ENCODE peak calls at places on chromosomes 5 and 9, in four cellular contexts. One of them, this sample, is unnamed.

GRCh38 chr5:35247645-35248034 is 17.4 kb upstream of the PRLR start:
- DNase-seq in neural progenitor cell: no peak
- DNase-seq in astrocyte: peak; percentile 31
- DNase-seq in HepG2: no peak
- DNase-seq in this sample: no peak

GRCh38 chr5:163458778-163459405 is 1.0 kb downstream of the NUDCD2 start:
- DNase-seq in neural progenitor cell: no peak
- DNase-seq in HepG2: no peak
- DNase-seq in astrocyte: no peak
- DNase-seq in this sample: peak; percentile 58

GRCh38 chr9:114056527-114056926 is 21.6 kb downstream of the AMBP start:
- DNase-seq in neural progenitor cell: no peak
- DNase-seq in HepG2: no peak
- DNase-seq in astrocyte: no peak
- DNase-seq in this sample: no peak

GRCh38 chr5:68251386-68251785 is 35.8 kb downstream of the PIK3R1 start:
- DNase-seq in neural progenitor cell: no peak
- DNase-seq in HepG2: no peak
- DNase-seq in astrocyte: peak; percentile 40
- DNase-seq in this sample: no peak

GRCh38 chr5:103587185-103587748 is 24.7 kb upstream of the NUDT12 start:
- DNase-seq in astrocyte: peak; percentile 36
- DNase-seq in HepG2: peak; percentile 9
- DNase-seq in neural progenitor cell: peak; percentile 11
- DNase-seq in this sample: peak; percentile 58

GRCh38 chr5:172182291-172182690 is 5.7 kb downstream of the STK10 start:
- DNase-seq in neural progenitor cell: no peak
- DNase-seq in HepG2: no peak
- DNase-seq in astrocyte: no peak
- DNase-seq in this sample: no peak

GRCh38 chr5:51433052-51433710 is 49.9 kb downstream of the ISL1 start:
- DNase-seq in HepG2: no peak
- DNase-seq in neural progenitor cell: no peak
- DNase-seq in astrocyte: no peak
- DNase-seq in this sample: no peak

GRCh38 chr5:76040806-76041205 is 42.4 kb upstream of the SV2C start:
- DNase-seq in astrocyte: no peak
- DNase-seq in HepG2: no peak
- DNase-seq in neural progenitor cell: no peak
- DNase-seq in this sample: no peak

GRCh38 chr9:107222020-107222522 is 61.0 kb upstream of the RAD23B start:
- DNase-seq in neural progenitor cell: no peak
- DNase-seq in HepG2: peak; percentile 84
- DNase-seq in astrocyte: peak; percentile 61
- DNase-seq in this sample: peak; percentile 31

GRCh38 chr9:127506117-127506813 is 55.0 kb downstream of the LRSAM1 start:
- DNase-seq in HepG2: no peak
- DNase-seq in astrocyte: no peak
- DNase-seq in neural progenitor cell: no peak
- DNase-seq in this sample: no peak

GRCh38 chr5:38466444-38467189 is 89.8 kb downstream of the LIFR start:
- DNase-seq in astrocyte: no peak
- DNase-seq in neural progenitor cell: no peak
- DNase-seq in HepG2: no peak
- DNase-seq in this sample: no peak

GRCh38 chr5:77210091-77211012 is at the start of gene PDE8B:
- DNase-seq in HepG2: no peak
- DNase-seq in astrocyte: no peak
- DNase-seq in neural progenitor cell: peak; percentile 62
- DNase-seq in this sample: no peak

GRCh38 chr9:129879103-129879699 is 43.9 kb downstream of the USP20 start:
- DNase-seq in astrocyte: no peak
- DNase-seq in neural progenitor cell: no peak
- DNase-seq in HepG2: no peak
- DNase-seq in this sample: no peak

GRCh38 chr5:129367883-129368282 is 92.2 kb upstream of the ADAMTS19 start:
- DNase-seq in HepG2: no peak
- DNase-seq in neural progenitor cell: no peak
- DNase-seq in astrocyte: peak; percentile 74
- DNase-seq in this sample: no peak

GRCh38 chr5:160049099-160049498 is 40.2 kb downstream of the TTC1 start:
- DNase-seq in HepG2: no peak
- DNase-seq in neural progenitor cell: no peak
- DNase-seq in astrocyte: no peak
- DNase-seq in this sample: no peak

GRCh38 chr9:91334053-91334452 is 27.7 kb downstream of the AUH start:
- DNase-seq in astrocyte: peak; percentile 20
- DNase-seq in neural progenitor cell: no peak
- DNase-seq in HepG2: no peak
- DNase-seq in this sample: no peak

GRCh38 chr5:175694371-175695160 is 36.7 kb downstream of the HRH2 start:
- DNase-seq in HepG2: no peak
- DNase-seq in astrocyte: no peak
- DNase-seq in neural progenitor cell: no peak
- DNase-seq in this sample: no peak

GRCh38 chr9:112556497-112557085 is 70.0 kb downstream of the KIAA1958 start:
- DNase-seq in neural progenitor cell: no peak
- DNase-seq in HepG2: no peak
- DNase-seq in astrocyte: peak; percentile 87
- DNase-seq in this sample: no peak

GRCh38 chr9:116144038-116144437 is 9.6 kb upstream of the PAPPA start:
- DNase-seq in neural progenitor cell: no peak
- DNase-seq in astrocyte: peak; percentile 81
- DNase-seq in HepG2: no peak
- DNase-seq in this sample: no peak

GRCh38 chr9:85569988-85570387 is 171.8 kb downstream of the AGTPBP1 start:
- DNase-seq in HepG2: no peak
- DNase-seq in astrocyte: peak; percentile 66
- DNase-seq in neural progenitor cell: no peak
- DNase-seq in this sample: no peak

GRCh38 chr9:36487482-36488321 is 85.0 kb upstream of the MELK start:
- DNase-seq in neural progenitor cell: peak; percentile 99
- DNase-seq in HepG2: peak; percentile 80
- DNase-seq in astrocyte: peak; percentile 79
- DNase-seq in this sample: peak; percentile 97

GRCh38 chr5:173970878-173971650 is 17.9 kb upstream of the C5orf47 start:
- DNase-seq in HepG2: peak; percentile 24
- DNase-seq in neural progenitor cell: no peak
- DNase-seq in astrocyte: no peak
- DNase-seq in this sample: peak; percentile 58

GRCh38 chr5:133652951-133653601 is 40.7 kb upstream of the FSTL4 start:
- DNase-seq in astrocyte: no peak
- DNase-seq in HepG2: no peak
- DNase-seq in neural progenitor cell: no peak
- DNase-seq in this sample: no peak

GRCh38 chr5:1111727-1112289 is at the start of gene SLC12A7:
- DNase-seq in astrocyte: no peak
- DNase-seq in neural progenitor cell: peak; percentile 77
- DNase-seq in HepG2: no peak
- DNase-seq in this sample: no peak

GRCh38 chr9:115202960-115203751 is 85.2 kb upstream of the TNC start:
- DNase-seq in neural progenitor cell: no peak
- DNase-seq in astrocyte: peak; percentile 82
- DNase-seq in HepG2: no peak
- DNase-seq in this sample: no peak

GRCh38 chr5:139273322-139273571 is 20.3 kb upstream of the MATR3 start:
- DNase-seq in neural progenitor cell: peak; percentile 70
- DNase-seq in HepG2: peak; percentile 51
- DNase-seq in astrocyte: no peak
- DNase-seq in this sample: peak; percentile 23

GRCh38 chr5:139276426-139276825 is 17.1 kb upstream of the MATR3 start:
- DNase-seq in HepG2: no peak
- DNase-seq in neural progenitor cell: no peak
- DNase-seq in astrocyte: no peak
- DNase-seq in this sample: no peak

GRCh38 chr5:139277171-139277570 is 16.4 kb upstream of the MATR3 start:
- DNase-seq in HepG2: no peak
- DNase-seq in neural progenitor cell: peak; percentile 37
- DNase-seq in astrocyte: no peak
- DNase-seq in this sample: no peak

GRCh38 chr5:139273572-139274264 is 19.8 kb upstream of the MATR3 start:
- DNase-seq in HepG2: peak; percentile 82
- DNase-seq in astrocyte: peak; percentile 51
- DNase-seq in neural progenitor cell: peak; percentile 95
- DNase-seq in this sample: peak; percentile 98

DNA sequence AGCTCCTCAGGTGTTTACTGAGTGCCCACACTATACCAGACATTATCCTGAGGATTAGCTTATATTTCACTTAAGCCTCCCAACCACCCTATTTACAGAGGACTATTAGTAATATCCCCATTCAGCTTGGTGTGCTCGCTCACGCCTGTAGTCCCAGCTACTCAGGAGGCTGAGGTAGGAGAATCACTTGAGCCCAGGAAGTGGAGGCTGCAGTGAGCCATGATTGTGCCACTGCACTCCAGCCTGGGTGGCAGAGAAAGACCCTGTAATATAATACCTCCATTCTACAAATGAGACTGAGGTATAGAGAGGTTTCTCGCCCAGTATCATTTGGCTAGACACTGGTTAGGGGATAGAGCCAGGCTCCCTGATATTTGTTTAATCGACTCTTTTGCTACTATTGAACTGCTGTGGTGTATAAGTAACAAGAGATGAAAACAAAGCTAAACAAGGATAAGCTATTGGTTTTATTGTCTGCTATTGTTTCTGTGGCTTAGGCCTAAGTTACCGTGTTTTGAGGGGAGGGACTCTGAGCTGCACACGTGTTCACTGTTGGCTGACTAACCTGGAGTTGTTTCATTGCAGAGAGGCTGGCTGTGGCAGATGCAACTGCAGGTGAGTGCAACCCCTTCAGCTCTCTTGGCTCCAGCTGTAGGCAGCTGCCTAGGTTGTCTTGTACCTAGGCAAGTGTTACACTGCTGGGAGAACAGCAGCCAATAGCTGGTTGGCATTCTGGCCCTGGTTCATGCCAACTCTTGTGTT is 17.8 kb upstream of the MATR3 start:
- DNase-seq in astrocyte: no peak
- DNase-seq in HepG2: peak; percentile 30
- DNase-seq in neural progenitor cell: peak; percentile 46
- DNase-seq in this sample: no peak
- H3K9ac ChIP-seq in astrocyte: peak overlapping the region; percentile 5
- H3K9ac ChIP-seq in HepG2: peak overlapping the region; percentile 64
- H3K9ac ChIP-seq in neural progenitor cell: no peak overlapping the region
- H3K9ac ChIP-seq in this sample: peak overlapping the region; percentile 98

GRCh38 chr5:154844800-154845199 is 5.6 kb downstream of the FAXDC2 start:
- DNase-seq in neural progenitor cell: no peak
- DNase-seq in HepG2: peak; percentile 67
- DNase-seq in astrocyte: no peak
- DNase-seq in this sample: no peak

GRCh38 chr5:154851351-154851750 is 948 bp upstream of the FAXDC2 start:
- DNase-seq in astrocyte: no peak
- DNase-seq in HepG2: no peak
- DNase-seq in neural progenitor cell: no peak
- DNase-seq in this sample: no peak

GRCh38 chr5:154850255-154851062 is at the start of gene FAXDC2:
- DNase-seq in HepG2: peak; percentile 78
- DNase-seq in neural progenitor cell: peak; percentile 75
- DNase-seq in astrocyte: peak; percentile 82
- DNase-seq in this sample: no peak

GRCh38 chr5:154849261-154849660 is 1.1 kb downstream of the FAXDC2 start:
- DNase-seq in HepG2: no peak
- DNase-seq in astrocyte: no peak
- DNase-seq in neural progenitor cell: no peak
- DNase-seq in this sample: no peak

DNA sequence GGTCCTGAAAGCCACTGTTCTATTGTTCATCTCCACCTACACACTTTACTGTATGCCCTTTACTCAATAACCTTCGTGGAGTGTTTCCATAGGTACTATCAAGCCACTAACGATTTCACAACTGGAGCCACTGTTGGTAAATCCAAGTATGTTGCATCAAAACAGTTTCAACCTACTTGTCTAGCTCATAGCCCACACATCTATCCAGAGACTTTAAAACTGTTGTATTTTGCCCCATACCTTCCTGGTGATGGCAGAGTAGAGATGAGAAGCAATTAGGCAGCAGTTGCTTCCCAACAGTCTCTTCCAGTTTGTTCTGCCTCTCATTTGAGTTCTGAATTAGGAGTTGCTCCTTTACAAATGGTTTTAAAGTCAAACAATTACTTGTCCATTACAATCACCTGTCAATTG is 607 bp downstream of the FAXDC2 start:
- DNase-seq in astrocyte: peak; percentile 27
- DNase-seq in neural progenitor cell: no peak
- DNase-seq in HepG2: peak; percentile 44
- DNase-seq in this sample: no peak
- H4K20me1 ChIP-seq in astrocyte: no peaks in the 10 kb centered on the region
- H4K20me1 ChIP-seq in neural progenitor cell: no peaks in the 10 kb centered on the region
- H4K20me1 ChIP-seq in HepG2: no peaks in the 10 kb centered on the region
- H4K20me1 ChIP-seq in this sample: no peaks in the 10 kb centered on the region

GRCh38 chr5:126628102-126628501 is 27.4 kb downstream of the PHAX start:
- DNase-seq in neural progenitor cell: no peak
- DNase-seq in HepG2: no peak
- DNase-seq in astrocyte: no peak
- DNase-seq in this sample: no peak

GRCh38 chr5:126619781-126620180 is 19.0 kb downstream of the PHAX start:
- DNase-seq in astrocyte: peak; percentile 12
- DNase-seq in neural progenitor cell: no peak
- DNase-seq in HepG2: no peak
- DNase-seq in this sample: no peak

DNA sequence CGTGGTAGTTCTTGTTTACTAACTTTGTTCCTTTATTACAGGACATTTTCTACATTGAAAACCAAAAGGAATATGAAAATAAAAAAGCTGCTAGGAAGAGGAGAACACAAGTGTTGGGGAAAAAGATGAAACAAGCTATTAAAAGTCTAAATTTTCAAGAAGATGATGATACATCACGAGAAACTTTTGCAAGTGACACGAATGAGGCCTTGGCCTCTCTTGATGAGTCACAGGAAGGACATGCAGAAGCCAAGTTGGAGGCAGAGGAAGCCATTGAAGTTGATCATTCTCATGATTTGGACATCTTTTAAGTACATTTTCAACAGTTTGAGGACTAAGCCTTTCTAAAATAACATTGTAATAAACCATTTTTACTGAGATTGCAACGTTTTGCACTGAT is 23.8 kb downstream of the PHAX start:
- DNase-seq in astrocyte: peak; percentile 88
- DNase-seq in neural progenitor cell: no peak
- DNase-seq in HepG2: peak; percentile 46
- DNase-seq in this sample: no peak
- H3K9ac ChIP-seq in astrocyte: peak overlapping the region; percentile 51
- H3K9ac ChIP-seq in neural progenitor cell: no peak overlapping the region
- H3K9ac ChIP-seq in HepG2: no peak overlapping the region
- H3K9ac ChIP-seq in this sample: no peak overlapping the region

GRCh38 chr9:124384849-124385248 is 30.4 kb downstream of the PSMB7 start:
- DNase-seq in HepG2: no peak
- DNase-seq in neural progenitor cell: no peak
- DNase-seq in astrocyte: no peak
- DNase-seq in this sample: no peak
- H4K20me1 ChIP-seq in HepG2: no peaks in the 10 kb centered on the region
- H4K20me1 ChIP-seq in neural progenitor cell: peaks cover 22% of the 10 kb centered on the region
- H4K20me1 ChIP-seq in astrocyte: peaks cover 80% of the 10 kb centered on the region
- H4K20me1 ChIP-seq in this sample: no peaks in the 10 kb centered on the region